ENCODE peak calls at places on chromosomes 1 and 21, in six cellular contexts. One of them, this sample, is unnamed.

GRCh38 chr21:37866027-37866426 is 50.2 kb downstream of the KCNJ6 start:
- DNase-seq in NCI-H1436: no peak
- DNase-seq in body of pancreas: no peak
- DNase-seq in activated CD4-positive, alpha-beta T cell treated with anti-CD3 and anti-CD28 coated beads, Interleukin-2, amount 50 U/mL, for 1 hour: no peak
- DNase-seq in SHP77: no peak
- DNase-seq in fibroblast of pulmonary artery: no peak
- DNase-seq in this sample: no peak

GRCh38 chr1:98027044-98027443 is 106.2 kb upstream of the DPYD start:
- DNase-seq in NCI-H1436: no peak
- DNase-seq in body of pancreas: no peak
- DNase-seq in activated CD4-positive, alpha-beta T cell treated with anti-CD3 and anti-CD28 coated beads, Interleukin-2, amount 50 U/mL, for 1 hour: no peak
- DNase-seq in SHP77: no peak
- DNase-seq in fibroblast of pulmonary artery: no peak
- DNase-seq in this sample: no peak

GRCh38 chr1:240242601-240243144 is 151.0 kb downstream of the FMN2 start:
- DNase-seq in NCI-H1436: no peak
- DNase-seq in body of pancreas: no peak
- DNase-seq in activated CD4-positive, alpha-beta T cell treated with anti-CD3 and anti-CD28 coated beads, Interleukin-2, amount 50 U/mL, for 1 hour: no peak
- DNase-seq in SHP77: no peak
- DNase-seq in fibroblast of pulmonary artery: peak; percentile 51
- DNase-seq in this sample: peak; percentile 8

GRCh38 chr1:45854724-45855123 is 51.3 kb downstream of the MAST2 start:
- DNase-seq in NCI-H1436: no peak
- DNase-seq in body of pancreas: no peak
- DNase-seq in activated CD4-positive, alpha-beta T cell treated with anti-CD3 and anti-CD28 coated beads, Interleukin-2, amount 50 U/mL, for 1 hour: no peak
- DNase-seq in SHP77: no peak
- DNase-seq in fibroblast of pulmonary artery: no peak
- DNase-seq in this sample: peak; percentile 32

GRCh38 chr1:228809621-228810313 is 74.5 kb downstream of the RHOU start:
- DNase-seq in NCI-H1436: no peak
- DNase-seq in body of pancreas: no peak
- DNase-seq in activated CD4-positive, alpha-beta T cell treated with anti-CD3 and anti-CD28 coated beads, Interleukin-2, amount 50 U/mL, for 1 hour: no peak
- DNase-seq in SHP77: no peak
- DNase-seq in fibroblast of pulmonary artery: no peak
- DNase-seq in this sample: peak; percentile 30

GRCh38 chr1:57550092-57550491 is 126.2 kb upstream of the DAB1 start:
- DNase-seq in NCI-H1436: no peak
- DNase-seq in body of pancreas: no peak
- DNase-seq in activated CD4-positive, alpha-beta T cell treated with anti-CD3 and anti-CD28 coated beads, Interleukin-2, amount 50 U/mL, for 1 hour: no peak
- DNase-seq in SHP77: no peak
- DNase-seq in fibroblast of pulmonary artery: no peak
- DNase-seq in this sample: no peak

GRCh38 chr1:223347583-223347982 is 16.4 kb downstream of the SUSD4 start:
- DNase-seq in NCI-H1436: no peak
- DNase-seq in body of pancreas: no peak
- DNase-seq in activated CD4-positive, alpha-beta T cell treated with anti-CD3 and anti-CD28 coated beads, Interleukin-2, amount 50 U/mL, for 1 hour: no peak
- DNase-seq in SHP77: no peak
- DNase-seq in fibroblast of pulmonary artery: no peak
- DNase-seq in this sample: no peak

GRCh38 chr1:37865348-37866119 is 6.1 kb upstream of the MTF1 start:
- DNase-seq in NCI-H1436: no peak
- DNase-seq in body of pancreas: no peak
- DNase-seq in activated CD4-positive, alpha-beta T cell treated with anti-CD3 and anti-CD28 coated beads, Interleukin-2, amount 50 U/mL, for 1 hour: no peak
- DNase-seq in SHP77: no peak
- DNase-seq in fibroblast of pulmonary artery: no peak
- DNase-seq in this sample: no peak

GRCh38 chr1:119827010-119827409 is 15.8 kb upstream of the REG4 start:
- DNase-seq in NCI-H1436: no peak
- DNase-seq in body of pancreas: no peak
- DNase-seq in activated CD4-positive, alpha-beta T cell treated with anti-CD3 and anti-CD28 coated beads, Interleukin-2, amount 50 U/mL, for 1 hour: no peak
- DNase-seq in SHP77: no peak
- DNase-seq in fibroblast of pulmonary artery: no peak
- DNase-seq in this sample: peak; percentile 71

GRCh38 chr1:63368131-63368530 is 704 bp downstream of the ALG6 start:
- DNase-seq in NCI-H1436: no peak
- DNase-seq in body of pancreas: no peak
- DNase-seq in activated CD4-positive, alpha-beta T cell treated with anti-CD3 and anti-CD28 coated beads, Interleukin-2, amount 50 U/mL, for 1 hour: no peak
- DNase-seq in SHP77: no peak
- DNase-seq in fibroblast of pulmonary artery: no peak
- DNase-seq in this sample: peak; percentile 5

GRCh38 chr1:18705811-18706210 is 75.2 kb downstream of the PAX7 start:
- DNase-seq in NCI-H1436: no peak
- DNase-seq in body of pancreas: no peak
- DNase-seq in activated CD4-positive, alpha-beta T cell treated with anti-CD3 and anti-CD28 coated beads, Interleukin-2, amount 50 U/mL, for 1 hour: no peak
- DNase-seq in SHP77: no peak
- DNase-seq in fibroblast of pulmonary artery: no peak
- DNase-seq in this sample: no peak

GRCh38 chr1:35044406-35044805 is 12.7 kb upstream of the ZMYM6 start:
- DNase-seq in NCI-H1436: no peak
- DNase-seq in body of pancreas: no peak
- DNase-seq in activated CD4-positive, alpha-beta T cell treated with anti-CD3 and anti-CD28 coated beads, Interleukin-2, amount 50 U/mL, for 1 hour: no peak
- DNase-seq in SHP77: no peak
- DNase-seq in fibroblast of pulmonary artery: no peak
- DNase-seq in this sample: no peak

GRCh38 chr1:116128669-116129068 is 17.5 kb downstream of the MAB21L3 start:
- DNase-seq in NCI-H1436: no peak
- DNase-seq in body of pancreas: no peak
- DNase-seq in activated CD4-positive, alpha-beta T cell treated with anti-CD3 and anti-CD28 coated beads, Interleukin-2, amount 50 U/mL, for 1 hour: peak; percentile 14
- DNase-seq in SHP77: no peak
- DNase-seq in fibroblast of pulmonary artery: no peak
- DNase-seq in this sample: no peak

GRCh38 chr1:61561666-61562065 is 163.3 kb downstream of the TM2D1 start:
- DNase-seq in NCI-H1436: no peak
- DNase-seq in body of pancreas: no peak
- DNase-seq in activated CD4-positive, alpha-beta T cell treated with anti-CD3 and anti-CD28 coated beads, Interleukin-2, amount 50 U/mL, for 1 hour: no peak
- DNase-seq in SHP77: no peak
- DNase-seq in fibroblast of pulmonary artery: peak; percentile 35
- DNase-seq in this sample: no peak

This sample was measured in iPS-NIHi11.